ENCODE peak calls at places on chromosome 1, in five cellular contexts. F, Z, E, U and M are unnamed samples.

GRCh38 chr1:54615531-54616245 is 7.6 kb downstream of the FAM151A start:
- DNase-seq in F (no peak), Z (no peak), E (no peak), U (no peak), M (no peak)

GRCh38 chr1:15151377-15151806 is 2.2 kb upstream of the TMEM51 start:
- DNase-seq in F (no peak), Z (no peak), E (no peak), U (no peak), M (no peak)

GRCh38 chr1:16115468-16116363 is 40.2 kb downstream of the EPHA2 start:
- DNase-seq in F (no peak), Z (no peak), E (no peak), U (no peak), M (no peak)

GRCh38 chr1:157272899-157273774 is 134.9 kb upstream of the ETV3 start:
- DNase-seq in F (no peak), Z (no peak), E (no peak), U (no peak), M (no peak)

GRCh38 chr1:63969461-63969893 is 195.7 kb downstream of the ROR1 start:
- DNase-seq in F (no peak), Z (no peak), E (no peak), U (no peak), M (no peak)

GRCh38 chr1:24898152-24898908 is 31.7 kb downstream of the RUNX3 start:
- DNase-seq in F (peak; percentile 63), Z (peak; percentile 74), E (peak; percentile 55), U (no peak), M (peak; percentile 26)

GRCh38 chr1:203754455-203754864 is 10.5 kb upstream of the LAX1 start:
- DNase-seq in F (no peak), Z (peak; percentile 83), E (peak; percentile 29), U (no peak), M (no peak)

GRCh38 chr1:117622726-117623125 is 16.9 kb downstream of the TENT5C start:
- DNase-seq in F (no peak), Z (no peak), E (no peak), U (peak; percentile 74), M (no peak)

GRCh38 chr1:14190508-14190907 is 408.0 kb upstream of the KAZN start:
- DNase-seq in F (peak; percentile 37), Z (no peak), E (no peak), U (no peak), M (peak; percentile 43)

GRCh38 chr1:3018576-3018975 is 2.7 kb upstream of the ACTRT2 start:
- DNase-seq in F (no peak), Z (no peak), E (no peak), U (no peak), M (no peak)

GRCh38 chr1:194071200-194071599 is 884.8 kb upstream of the B3GALT2 start:
- DNase-seq in F (no peak), Z (no peak), E (no peak), U (no peak), M (no peak)

GRCh38 chr1:41670558-41670957 is 186.1 kb upstream of the EDN2 start:
- DNase-seq in F (peak; percentile 85), Z (no peak), E (peak; percentile 21), U (no peak), M (peak; percentile 20)

GRCh38 chr1:241834733-241835377 is 13.1 kb upstream of the EXO1 start:
- DNase-seq in F (peak; percentile 80), Z (no peak), E (no peak), U (no peak), M (peak; percentile 74)

GRCh38 chr1:155487537-155487936 is 75.1 kb downstream of the ASH1L start:
- DNase-seq in F (no peak), Z (no peak), E (no peak), U (no peak), M (no peak)

GRCh38 chr1:45796381-45796780 is 7.0 kb upstream of the MAST2 start:
- DNase-seq in F (no peak), Z (no peak), E (no peak), U (no peak), M (no peak)

GRCh38 chr1:246695666-246696065 is 28.5 kb upstream of the SCCPDH start:
- DNase-seq in F (no peak), Z (no peak), E (no peak), U (no peak), M (no peak)

GRCh38 chr1:6602669-6603423 is at the start of gene KLHL21:
- DNase-seq in F (peak; percentile 96), Z (peak; percentile 91), E (peak; percentile 91), U (peak; percentile 93), M (peak; percentile 92)

GRCh38 chr1:2212167-2212541 is 16.0 kb upstream of the SKI start:
- DNase-seq in F (no peak), Z (no peak), E (no peak), U (no peak), M (no peak)

GRCh38 chr1:213669964-213670691 is 317.6 kb upstream of the PROX1 start:
- DNase-seq in F (no peak), Z (no peak), E (no peak), U (no peak), M (no peak)

GRCh38 chr1:9628541-9629444 is 22.7 kb upstream of the PIK3CD start:
- DNase-seq in F (no peak), Z (peak; percentile 89), E (peak; percentile 68), U (no peak), M (no peak)

GRCh38 chr1:239803666-239804228 is 287.9 kb upstream of the FMN2 start:
- DNase-seq in F (no peak), Z (no peak), E (no peak), U (no peak), M (no peak)

GRCh38 chr1:230706020-230706699 is 7.8 kb downstream of the AGT start:
- DNase-seq in F (no peak), Z (no peak), E (no peak), U (no peak), M (no peak)

GRCh38 chr1:49346767-49347349 is 570.2 kb upstream of the BEND5 start:
- DNase-seq in F (no peak), Z (no peak), E (no peak), U (no peak), M (no peak)

GRCh38 chr1:53982034-53982761 is 35.8 kb downstream of the LDLRAD1 start:
- DNase-seq in F (peak; percentile 68), Z (no peak), E (no peak), U (no peak), M (no peak)

GRCh38 chr1:23210351-23210785 is 6.9 kb downstream of the HTR1D start:
- DNase-seq in F (peak; percentile 30), Z (no peak), E (no peak), U (no peak), M (no peak)

GRCh38 chr1:164668451-164668850 is 109.5 kb downstream of the PBX1 start:
- DNase-seq in F (no peak), Z (no peak), E (no peak), U (no peak), M (no peak)

GRCh38 chr1:200969726-200970521 is 53.6 kb downstream of the KIF21B start:
- DNase-seq in F (no peak), Z (peak; percentile 85), E (no peak), U (no peak), M (no peak)

GRCh38 chr1:3510136-3510955 is 55.9 kb downstream of the ARHGEF16 start:
- DNase-seq in F (no peak), Z (no peak), E (no peak), U (no peak), M (no peak)

GRCh38 chr1:38026592-38027200 is 14.2 kb downstream of the UTP11 start:
- DNase-seq in F (peak; percentile 70), Z (peak; percentile 72), E (peak; percentile 66), U (peak; percentile 69), M (peak; percentile 63)

GRCh38 chr1:242017580-242018233 is 18.8 kb upstream of the MAP1LC3C start:
- DNase-seq in F (peak; percentile 72), Z (peak; percentile 63), E (peak; percentile 22), U (peak; percentile 30), M (peak; percentile 85)

GRCh38 chr1:56456426-56457101 is 122.8 kb downstream of the PLPP3 start:
- DNase-seq in F (peak; percentile 79), Z (no peak), E (no peak), U (no peak), M (peak; percentile 17)

GRCh38 chr1:11851171-11851570 is 3.6 kb upstream of the NPPA start:
- DNase-seq in F (peak; percentile 15), Z (no peak), E (no peak), U (no peak), M (no peak)

GRCh38 chr1:26582836-26583460 is 53.4 kb downstream of the RPS6KA1 start:
- DNase-seq in F (peak; percentile 87), Z (peak; percentile 75), E (peak; percentile 86), U (peak; percentile 18), M (no peak)

GRCh38 chr1:54558434-54559030 is 10.5 kb downstream of the ACOT11 start:
- DNase-seq in F (no peak), Z (no peak), E (no peak), U (no peak), M (no peak)

GRCh38 chr1:197355248-197355995 is 87.4 kb downstream of the CRB1 start:
- DNase-seq in F (no peak), Z (no peak), E (no peak), U (no peak), M (no peak)